ENCODE peak calls at places on chromosomes 11 and 22, in four cellular contexts. M is AG04449; K is stimulated activated naive CD4-positive, alpha-beta T cell; U is bronchial epithelial cell. T is an unnamed sample.

GRCh38 chr11:93541884-93542752 is 1.1 kb downstream of the SMCO4 start:
- DNase-seq in K (peak), M (no peak), U (peak), T (no peak)

GRCh38 chr22:39419096-39419495 is 19.5 kb downstream of the TAB1 start:
- DNase-seq in K (no peak), M (no peak), U (no peak), T (no peak)

GRCh38 chr11:14232652-14233051 is 126.3 kb downstream of the RRAS2 start:
- DNase-seq in M (no peak), K (no peak), U (no peak), T (no peak)

GRCh38 chr11:79174045-79175008 is 266.5 kb downstream of the TENM4 start:
- DNase-seq in U (no peak), M (no peak), K (no peak), T (no peak)

GRCh38 chr22:50602338-50602700 is 1.7 kb downstream of the MAPK8IP2 start:
- DNase-seq in M (no peak), K (no peak), U (no peak), T (no peak)

GRCh38 chr11:122709042-122709760 is 53.7 kb downstream of the UBASH3B start:
- DNase-seq in M (peak), K (no peak), U (peak), T (no peak)

GRCh38 chr22:40512426-40513136 is 123.9 kb downstream of the MRTFA start:
- DNase-seq in U (peak), M (peak), K (no peak), T (no peak)

GRCh38 chr11:47464479-47464878 is 15.5 kb upstream of the RAPSN start:
- DNase-seq in U (no peak), K (no peak), M (no peak), T (no peak)

GRCh38 chr11:9057888-9058287 is 33.5 kb downstream of the SCUBE2 start:
- DNase-seq in U (no peak), K (no peak), M (no peak), T (no peak)

GRCh38 chr22:19429950-19430889 is 1.3 kb downstream of the HIRA start:
- DNase-seq in M (no peak), K (peak), U (peak), T (no peak)

GRCh38 chr22:41524809-41525449 is 19.3 kb downstream of the POLR3H start:
- DNase-seq in U (no peak), M (no peak), K (peak), T (no peak)

GRCh38 chr22:43110927-43111623 is 525 bp downstream of the BIK start:
- DNase-seq in K (peak), U (no peak), M (no peak), T (no peak)

GRCh38 chr22:49449811-49450386 is 377.8 kb downstream of the BRD1 start:
- DNase-seq in U (no peak), M (no peak), K (no peak), T (no peak)

GRCh38 chr11:63875506-63875905 is 36.6 kb downstream of the MARK2 start:
- DNase-seq in K (no peak), M (no peak), U (no peak), T (no peak)

GRCh38 chr22:29315286-29316195 is at the start of gene RASL10A:
- DNase-seq in K (no peak), U (no peak), M (no peak), T (no peak)

GRCh38 chr22:37906364-37907008 is 389 bp downstream of the MICALL1 start:
- DNase-seq in M (no peak), K (peak), U (no peak), T (no peak)

GRCh38 chr11:33701831-33702230 is 1.2 kb upstream of the C11orf91 start:
- DNase-seq in M (no peak), K (no peak), U (peak), T (no peak)

GRCh38 chr11:79013509-79013908 is 427.3 kb downstream of the TENM4 start:
- DNase-seq in K (no peak), M (no peak), U (peak), T (no peak)

GRCh38 chr11:65058419-65059054 is at the start of gene NAALADL1:
- DNase-seq in U (no peak), K (no peak), M (no peak), T (no peak)

GRCh38 chr11:134474942-134475341 is 62.9 kb upstream of the B3GAT1 start:
- DNase-seq in U (no peak), M (no peak), K (no peak), T (no peak)

GRCh38 chr11:74847895-74848294 is 99.2 kb downstream of the RNF169 start:
- DNase-seq in M (no peak), K (no peak), U (no peak), T (no peak)

GRCh38 chr11:125454047-125454446 is 42.0 kb downstream of the FEZ1 start:
- DNase-seq in M (no peak), K (no peak), U (no peak), T (no peak)

GRCh38 chr22:37433786-37434185 is 6.5 kb upstream of the ELFN2 start:
- DNase-seq in U (no peak), M (no peak), K (no peak), T (no peak)

GRCh38 chr11:92453055-92453454 is 228.4 kb downstream of the FAT3 start:
- DNase-seq in U (peak), K (no peak), M (peak), T (no peak)

GRCh38 chr11:110505514-110506284 is 76.0 kb downstream of the FDX1 start:
- DNase-seq in K (no peak), U (no peak), M (no peak), T (no peak)

GRCh38 chr11:58024601-58025091 is 965 bp downstream of the OR9Q1 start:
- DNase-seq in K (no peak), M (no peak), U (no peak), T (no peak)

GRCh38 chr11:45331839-45332485 is 45.8 kb upstream of the SYT13 start:
- DNase-seq in U (peak), M (no peak), K (no peak), T (no peak)

GRCh38 chr11:76769645-76770586 is 13.2 kb upstream of the TSKU start:
- DNase-seq in K (no peak), U (peak), M (no peak), T (no peak)

T was measured in NCI-H748 treated with DMSO at 0.1 percent for 48 hours.